ENCODE peak calls at places on chromosomes 13 and 19, in five cellular contexts. W is hypothalamus; M is iPS-NIHi11; P is CD8-positive, alpha-beta T cell; Z is activated CD8-positive, alpha-beta memory T cell treated with anti-CD3 and anti-CD28 coated beads for 48 hours. Q is an unnamed sample.

GRCh38 chr13:41568990-41569387 is 111.6 kb downstream of the RGCC start:
- DNase-seq in P (no peak), M (no peak), W (peak; percentile 36), Z (no peak), Q (no peak)

GRCh38 chr19:36646746-36647145 is 19.9 kb downstream of the ZNF461 start:
- DNase-seq in P (no peak), W (no peak), Z (no peak), M (no peak), Q (no peak)

GRCh38 chr13:114106991-114107685 is 25.3 kb downstream of the RASA3 start:
- DNase-seq in W (no peak), P (no peak), Z (no peak), M (no peak), Q (no peak)

GRCh38 chr19:8141726-8142524 is 7.5 kb downstream of the FBN3 start:
- DNase-seq in W (no peak), P (no peak), Z (no peak), M (peak; percentile 14), Q (no peak)

GRCh38 chr13:111503905-111504695 is 183.7 kb downstream of the TEX29 start:
- DNase-seq in Z (no peak), P (no peak), W (no peak), M (no peak), Q (no peak)

GRCh38 chr19:18743281-18743825 is 47.8 kb downstream of the COMP start:
- DNase-seq in W (no peak), M (no peak), Z (no peak), P (no peak), Q (no peak)

GRCh38 chr13:47426126-47426849 is 529.4 kb upstream of the HTR2A start:
- DNase-seq in Z (no peak), P (no peak), W (no peak), M (no peak), Q (no peak)

GRCh38 chr19:14542721-14543328 is 13.4 kb downstream of the TECR start:
- DNase-seq in W (peak; percentile 32), M (no peak), P (no peak), Z (no peak), Q (no peak)

GRCh38 chr13:30567072-30567471 is 50.6 kb upstream of the USPL1 start:
- DNase-seq in P (no peak), M (no peak), Z (no peak), W (no peak), Q (no peak)

GRCh38 chr13:24323739-24324075 is 14.3 kb downstream of the C1QTNF9 start:
- DNase-seq in M (no peak), P (no peak), Z (no peak), W (no peak), Q (no peak)

Q was measured in activated T-helper 1 cell treated with Interleukin-2 at 50 U/mL for 16 hours.